ENCODE peak calls at places on chromosomes 5 and 9, in nine cellular contexts. One of them, this sample, is unnamed.

GRCh38 chr5:143880178-143880577 is 68.2 kb downstream of the HMHB1 start:
- DNase-seq in psoas muscle: no peak
- DNase-seq in GM06990: no peak
- DNase-seq in NCI-H1417: no peak
- DNase-seq in fibroblast of the conjunctiva: no peak
- DNase-seq in WTC11: no peak
- DNase-seq in neural crest cell: no peak
- DNase-seq in RCC 7860: no peak
- DNase-seq in MM.1S: no peak
- DNase-seq in this sample: no peak

GRCh38 chr9:124835026-124835501 is 18.2 kb upstream of the WDR38 start:
- DNase-seq in psoas muscle: peak; percentile 80
- DNase-seq in GM06990: no peak
- DNase-seq in NCI-H1417: peak; percentile 81
- DNase-seq in fibroblast of the conjunctiva: peak; percentile 61
- DNase-seq in WTC11: no peak
- DNase-seq in neural crest cell: no peak
- DNase-seq in RCC 7860: peak; percentile 69
- DNase-seq in MM.1S: no peak
- DNase-seq in this sample: peak; percentile 79

GRCh38 chr5:88393721-88394530 is 125.3 kb upstream of the TMEM161B start:
- DNase-seq in psoas muscle: no peak
- DNase-seq in GM06990: no peak
- DNase-seq in NCI-H1417: no peak
- DNase-seq in fibroblast of the conjunctiva: no peak
- DNase-seq in WTC11: no peak
- DNase-seq in neural crest cell: no peak
- DNase-seq in RCC 7860: no peak
- DNase-seq in MM.1S: no peak
- DNase-seq in this sample: no peak

GRCh38 chr5:160479926-160480325 is 58.3 kb downstream of the PTTG1 start:
- DNase-seq in psoas muscle: no peak
- DNase-seq in GM06990: no peak
- DNase-seq in NCI-H1417: no peak
- DNase-seq in fibroblast of the conjunctiva: peak; percentile 27
- DNase-seq in WTC11: no peak
- DNase-seq in neural crest cell: no peak
- DNase-seq in RCC 7860: peak; percentile 83
- DNase-seq in MM.1S: no peak
- DNase-seq in this sample: no peak

GRCh38 chr9:133347515-133347984 is 381 bp downstream of the MED22 start:
- DNase-seq in psoas muscle: no peak
- DNase-seq in GM06990: peak; percentile 74
- DNase-seq in NCI-H1417: peak; percentile 77
- DNase-seq in fibroblast of the conjunctiva: no peak
- DNase-seq in WTC11: peak; percentile 34
- DNase-seq in neural crest cell: peak; percentile 37
- DNase-seq in RCC 7860: no peak
- DNase-seq in MM.1S: peak; percentile 43
- DNase-seq in this sample: peak; percentile 68

GRCh38 chr9:16335788-16336580 is 534.5 kb downstream of the BNC2 start:
- DNase-seq in psoas muscle: peak; percentile 89
- DNase-seq in GM06990: no peak
- DNase-seq in NCI-H1417: no peak
- DNase-seq in fibroblast of the conjunctiva: peak; percentile 90
- DNase-seq in WTC11: no peak
- DNase-seq in neural crest cell: no peak
- DNase-seq in RCC 7860: peak; percentile 97
- DNase-seq in MM.1S: peak; percentile 9
- DNase-seq in this sample: peak; percentile 88

GRCh38 chr9:127444921-127445850 is 6.0 kb downstream of the RPL12 start:
- DNase-seq in psoas muscle: no peak
- DNase-seq in GM06990: no peak
- DNase-seq in NCI-H1417: no peak
- DNase-seq in fibroblast of the conjunctiva: no peak
- DNase-seq in WTC11: no peak
- DNase-seq in neural crest cell: no peak
- DNase-seq in RCC 7860: peak; percentile 24
- DNase-seq in MM.1S: no peak
- DNase-seq in this sample: peak; percentile 26

GRCh38 chr5:175728316-175728715 is 70.4 kb downstream of the HRH2 start:
- DNase-seq in psoas muscle: no peak
- DNase-seq in GM06990: no peak
- DNase-seq in NCI-H1417: peak; percentile 41
- DNase-seq in fibroblast of the conjunctiva: no peak
- DNase-seq in WTC11: no peak
- DNase-seq in neural crest cell: no peak
- DNase-seq in RCC 7860: no peak
- DNase-seq in MM.1S: no peak
- DNase-seq in this sample: no peak

GRCh38 chr5:180082633-180083420 is 11.3 kb upstream of the RNF130 start:
- DNase-seq in psoas muscle: no peak
- DNase-seq in GM06990: no peak
- DNase-seq in NCI-H1417: no peak
- DNase-seq in fibroblast of the conjunctiva: no peak
- DNase-seq in WTC11: peak; percentile 70
- DNase-seq in neural crest cell: peak; percentile 43
- DNase-seq in RCC 7860: no peak
- DNase-seq in MM.1S: no peak
- DNase-seq in this sample: no peak

GRCh38 chr9:33458444-33458843 is 11.1 kb upstream of the AQP3 start:
- DNase-seq in psoas muscle: no peak
- DNase-seq in GM06990: peak; percentile 60
- DNase-seq in NCI-H1417: no peak
- DNase-seq in fibroblast of the conjunctiva: no peak
- DNase-seq in WTC11: no peak
- DNase-seq in neural crest cell: no peak
- DNase-seq in RCC 7860: peak; percentile 44
- DNase-seq in MM.1S: peak; percentile 41
- DNase-seq in this sample: no peak

GRCh38 chr5:57499262-57500050 is 16.8 kb upstream of the ACTBL2 start:
- DNase-seq in psoas muscle: no peak
- DNase-seq in GM06990: peak; percentile 35
- DNase-seq in NCI-H1417: peak; percentile 6
- DNase-seq in fibroblast of the conjunctiva: peak; percentile 36
- DNase-seq in WTC11: peak; percentile 29
- DNase-seq in neural crest cell: no peak
- DNase-seq in RCC 7860: peak; percentile 27
- DNase-seq in MM.1S: peak; percentile 84
- DNase-seq in this sample: peak; percentile 58

GRCh38 chr9:32550046-32550608 is 2.0 kb upstream of the SMIM27 start:
- DNase-seq in psoas muscle: no peak
- DNase-seq in GM06990: no peak
- DNase-seq in NCI-H1417: peak; percentile 29
- DNase-seq in fibroblast of the conjunctiva: no peak
- DNase-seq in WTC11: no peak
- DNase-seq in neural crest cell: no peak
- DNase-seq in RCC 7860: no peak
- DNase-seq in MM.1S: no peak
- DNase-seq in this sample: peak; percentile 5

GRCh38 chr9:107322643-107323042 is 39.6 kb downstream of the RAD23B start:
- DNase-seq in psoas muscle: no peak
- DNase-seq in GM06990: no peak
- DNase-seq in NCI-H1417: no peak
- DNase-seq in fibroblast of the conjunctiva: no peak
- DNase-seq in WTC11: no peak
- DNase-seq in neural crest cell: no peak
- DNase-seq in RCC 7860: no peak
- DNase-seq in MM.1S: no peak
- DNase-seq in this sample: no peak

GRCh38 chr9:34097865-34098264 is 28.6 kb downstream of the DCAF12 start:
- DNase-seq in psoas muscle: no peak
- DNase-seq in GM06990: no peak
- DNase-seq in NCI-H1417: no peak
- DNase-seq in fibroblast of the conjunctiva: no peak
- DNase-seq in WTC11: no peak
- DNase-seq in neural crest cell: no peak
- DNase-seq in RCC 7860: no peak
- DNase-seq in MM.1S: no peak
- DNase-seq in this sample: no peak

GRCh38 chr5:178483620-178484019 is 106.6 kb downstream of the COL23A1 start:
- DNase-seq in psoas muscle: no peak
- DNase-seq in GM06990: no peak
- DNase-seq in NCI-H1417: no peak
- DNase-seq in fibroblast of the conjunctiva: no peak
- DNase-seq in WTC11: no peak
- DNase-seq in neural crest cell: no peak
- DNase-seq in RCC 7860: no peak
- DNase-seq in MM.1S: peak; percentile 26
- DNase-seq in this sample: peak; percentile 61

GRCh38 chr5:172353271-172353807 is 69.8 kb upstream of the UBTD2 start:
- DNase-seq in psoas muscle: no peak
- DNase-seq in GM06990: no peak
- DNase-seq in NCI-H1417: no peak
- DNase-seq in fibroblast of the conjunctiva: no peak
- DNase-seq in WTC11: no peak
- DNase-seq in neural crest cell: no peak
- DNase-seq in RCC 7860: no peak
- DNase-seq in MM.1S: no peak
- DNase-seq in this sample: no peak

GRCh38 chr5:8457187-8458037 is 588.5 kb downstream of the MTRR start:
- DNase-seq in psoas muscle: peak; percentile 98
- DNase-seq in GM06990: peak; percentile 87
- DNase-seq in NCI-H1417: peak; percentile 100
- DNase-seq in fibroblast of the conjunctiva: peak; percentile 96
- DNase-seq in WTC11: peak; percentile 75
- DNase-seq in neural crest cell: no peak
- DNase-seq in RCC 7860: peak; percentile 91
- DNase-seq in MM.1S: no peak
- DNase-seq in this sample: no peak

GRCh38 chr5:63805151-63805550 is 157.1 kb downstream of the HTR1A start:
- DNase-seq in psoas muscle: no peak
- DNase-seq in GM06990: no peak
- DNase-seq in NCI-H1417: no peak
- DNase-seq in fibroblast of the conjunctiva: no peak
- DNase-seq in WTC11: no peak
- DNase-seq in neural crest cell: no peak
- DNase-seq in RCC 7860: no peak
- DNase-seq in MM.1S: no peak
- DNase-seq in this sample: no peak

GRCh38 chr9:19429590-19429989 is 20.8 kb downstream of the ACER2 start:
- DNase-seq in psoas muscle: no peak
- DNase-seq in GM06990: no peak
- DNase-seq in NCI-H1417: no peak
- DNase-seq in fibroblast of the conjunctiva: no peak
- DNase-seq in WTC11: no peak
- DNase-seq in neural crest cell: no peak
- DNase-seq in RCC 7860: no peak
- DNase-seq in MM.1S: no peak
- DNase-seq in this sample: no peak

GRCh38 chr9:77251050-77251449 is 73.7 kb downstream of the VPS13A start:
- DNase-seq in psoas muscle: no peak
- DNase-seq in GM06990: no peak
- DNase-seq in NCI-H1417: no peak
- DNase-seq in fibroblast of the conjunctiva: no peak
- DNase-seq in WTC11: no peak
- DNase-seq in neural crest cell: no peak
- DNase-seq in RCC 7860: no peak
- DNase-seq in MM.1S: no peak
- DNase-seq in this sample: no peak

GRCh38 chr9:136019041-136019680 is 58.0 kb upstream of the UBAC1 start:
- DNase-seq in psoas muscle: no peak
- DNase-seq in GM06990: no peak
- DNase-seq in NCI-H1417: no peak
- DNase-seq in fibroblast of the conjunctiva: no peak
- DNase-seq in WTC11: no peak
- DNase-seq in neural crest cell: no peak
- DNase-seq in RCC 7860: no peak
- DNase-seq in MM.1S: no peak
- DNase-seq in this sample: no peak

GRCh38 chr5:82669720-82670119 is 391.6 kb upstream of the RPS23 start:
- DNase-seq in psoas muscle: no peak
- DNase-seq in GM06990: no peak
- DNase-seq in NCI-H1417: no peak
- DNase-seq in fibroblast of the conjunctiva: no peak
- DNase-seq in WTC11: no peak
- DNase-seq in neural crest cell: no peak
- DNase-seq in RCC 7860: no peak
- DNase-seq in MM.1S: no peak
- DNase-seq in this sample: no peak

GRCh38 chr9:136494531-136495215 is 11.8 kb upstream of the SEC16A start:
- DNase-seq in psoas muscle: no peak
- DNase-seq in GM06990: no peak
- DNase-seq in NCI-H1417: no peak
- DNase-seq in fibroblast of the conjunctiva: no peak
- DNase-seq in WTC11: no peak
- DNase-seq in neural crest cell: no peak
- DNase-seq in RCC 7860: no peak
- DNase-seq in MM.1S: no peak
- DNase-seq in this sample: no peak

GRCh38 chr9:113390192-113390960 is 10.7 kb downstream of the ALAD start:
- DNase-seq in psoas muscle: no peak
- DNase-seq in GM06990: no peak
- DNase-seq in NCI-H1417: no peak
- DNase-seq in fibroblast of the conjunctiva: no peak
- DNase-seq in WTC11: no peak
- DNase-seq in neural crest cell: no peak
- DNase-seq in RCC 7860: no peak
- DNase-seq in MM.1S: no peak
- DNase-seq in this sample: no peak

GRCh38 chr9:87685871-87686519 is 39.9 kb upstream of the CTSL start:
- DNase-seq in psoas muscle: no peak
- DNase-seq in GM06990: no peak
- DNase-seq in NCI-H1417: no peak
- DNase-seq in fibroblast of the conjunctiva: no peak
- DNase-seq in WTC11: no peak
- DNase-seq in neural crest cell: no peak
- DNase-seq in RCC 7860: no peak
- DNase-seq in MM.1S: no peak
- DNase-seq in this sample: no peak

GRCh38 chr5:41754857-41755256 is 115.4 kb downstream of the OXCT1 start:
- DNase-seq in psoas muscle: no peak
- DNase-seq in GM06990: no peak
- DNase-seq in NCI-H1417: no peak
- DNase-seq in fibroblast of the conjunctiva: no peak
- DNase-seq in WTC11: no peak
- DNase-seq in neural crest cell: no peak
- DNase-seq in RCC 7860: peak; percentile 31
- DNase-seq in MM.1S: peak; percentile 51
- DNase-seq in this sample: peak; percentile 40

GRCh38 chr9:92535940-92536850 is at the start of gene ECM2:
- DNase-seq in psoas muscle: no peak
- DNase-seq in GM06990: no peak
- DNase-seq in NCI-H1417: no peak
- DNase-seq in fibroblast of the conjunctiva: peak; percentile 68
- DNase-seq in WTC11: no peak
- DNase-seq in neural crest cell: no peak
- DNase-seq in RCC 7860: no peak
- DNase-seq in MM.1S: no peak
- DNase-seq in this sample: no peak

GRCh38 chr9:137048655-137049543 is 2.9 kb upstream of the NPDC1 start:
- DNase-seq in psoas muscle: no peak
- DNase-seq in GM06990: no peak
- DNase-seq in NCI-H1417: no peak
- DNase-seq in fibroblast of the conjunctiva: no peak
- DNase-seq in WTC11: peak; percentile 57
- DNase-seq in neural crest cell: no peak
- DNase-seq in RCC 7860: no peak
- DNase-seq in MM.1S: no peak
- DNase-seq in this sample: no peak

GRCh38 chr5:61346511-61346910 is 14.5 kb downstream of the ZSWIM6 start:
- DNase-seq in psoas muscle: no peak
- DNase-seq in GM06990: no peak
- DNase-seq in NCI-H1417: no peak
- DNase-seq in fibroblast of the conjunctiva: no peak
- DNase-seq in WTC11: no peak
- DNase-seq in neural crest cell: no peak
- DNase-seq in RCC 7860: no peak
- DNase-seq in MM.1S: no peak
- DNase-seq in this sample: no peak

GRCh38 chr5:124194282-124194681 is 552.2 kb downstream of the ZNF608 start:
- DNase-seq in psoas muscle: no peak
- DNase-seq in GM06990: no peak
- DNase-seq in NCI-H1417: no peak
- DNase-seq in fibroblast of the conjunctiva: no peak
- DNase-seq in WTC11: no peak
- DNase-seq in neural crest cell: no peak
- DNase-seq in RCC 7860: no peak
- DNase-seq in MM.1S: no peak
- DNase-seq in this sample: no peak